ENCODE peak calls at places on chromosome 22, in six cellular contexts. Q is sigmoid colon, B is breast epithelium, Z is HCT116, X is prostate gland, Y is esophagus muscularis mucosa. D is an unnamed sample. For H3K4me1, the result is how much of the 10 kb centered on the place peaks cover.

GRCh38 chr22:30314918-30315317 is 11.8 kb downstream of the TBC1D10A start:
- DNase-seq in B (no peak), Q (no peak), X (no peak), Y (no peak), Z (no peak), D (no peak)

GRCh38 chr22:43302462-43303109 is 40.6 kb downstream of the SCUBE1 start:
- DNase-seq in B (no peak), Y (no peak), Z (no peak), Q (no peak), X (no peak), D (no peak)

GRCh38 chr22:43343262-43343988 is at the start of gene SCUBE1:
- DNase-seq in Y (no peak), B (peak), Z (no peak), Q (no peak), X (peak), D (no peak)

GRCh38 chr22:23147632-23148387 is 2.5 kb downstream of the RAB36 start:
- DNase-seq in Q (no peak), Y (no peak), X (peak), B (peak), Z (no peak), D (no peak)

GRCh38 chr22:47144791-47145425 is 382.5 kb downstream of the TBC1D22A start:
- DNase-seq in X (peak), B (no peak), Z (no peak), Q (no peak), Y (no peak), D (no peak)

GRCh38 chr22:43226368-43226979 is 39.5 kb upstream of the TTLL12 start:
- DNase-seq in B (no peak), Q (no peak), Z (no peak), Y (no peak), X (no peak), D (no peak)

GRCh38 chr22:46366327-46366731 is 30.8 kb downstream of the TRMU start:
- DNase-seq in B (no peak), Z (no peak), Q (no peak), Y (no peak), X (no peak), D (no peak)

GRCh38 chr22:46055176-46055850 is 78.4 kb upstream of the WNT7B start:
- DNase-seq in Q (peak), X (no peak), Y (no peak), Z (no peak), B (peak), D (no peak)

GRCh38 chr22:44704159-44705021 is 2.4 kb downstream of the PRR5 start:
- DNase-seq in X (no peak), Y (no peak), Z (no peak), B (no peak), Q (no peak), D (no peak)

GRCh38 chr22:30694638-30695350 is at the start of gene OSBP2:
- DNase-seq in Z (no peak), Y (no peak), X (peak), Q (peak), B (no peak), D (no peak)

GRCh38 chr22:20111045-20111688 is 4.7 kb upstream of the RANBP1 start:
- DNase-seq in B (no peak), Y (no peak), Z (peak), X (no peak), Q (no peak), D (no peak)

GRCh38 chr22:23248583-23248982 is 68.3 kb downstream of the BCR start:
- DNase-seq in X (peak), Q (no peak), B (no peak), Z (no peak), Y (no peak), D (no peak)

GRCh38 chr22:19879651-19879995 is 24.9 kb upstream of the GNB1L start:
- DNase-seq in Q (no peak), B (no peak), X (no peak), Z (no peak), Y (no peak), D (no peak)

GRCh38 chr22:30250713-30251267 is 4.2 kb upstream of the LIF start:
- DNase-seq in Y (no peak), Q (no peak), X (no peak), B (peak), Z (no peak), D (no peak)

GRCh38 chr22:48577014-48577690 is 1250.5 kb downstream of the BRD1 start:
- DNase-seq in B (no peak), Z (no peak), X (no peak), Q (no peak), Y (no peak), D (no peak)

GRCh38 chr22:43831561-43832392 is 19.7 kb upstream of the EFCAB6 start:
- DNase-seq in X (no peak), Q (peak), Y (no peak), Z (no peak), B (no peak), D (no peak)

GRCh38 chr22:19855504-19856409 is 1.1 kb upstream of the GNB1L start:
- DNase-seq in B (peak), Z (peak), Y (peak), X (no peak), Q (peak), D (peak)

GRCh38 chr22:27857441-27857840 is 55.9 kb upstream of the MN1 start:
- DNase-seq in B (no peak), X (no peak), Z (no peak), Y (no peak), Q (no peak), D (no peak)

GRCh38 chr22:50031189-50032091 is 18.9 kb upstream of the IL17REL start:
- DNase-seq in Q (peak), X (no peak), B (no peak), Z (no peak), Y (no peak), D (no peak)

GRCh38 chr22:46984751-46985506 is 222.5 kb downstream of the TBC1D22A start:
- DNase-seq in B (peak), X (no peak), Y (no peak), Z (peak), Q (no peak), D (no peak)

GRCh38 chr22:48897638-48897954 is 930.1 kb downstream of the BRD1 start:
- DNase-seq in Q (peak), X (no peak), Z (no peak), B (no peak), Y (peak), D (peak)

GRCh38 chr22:45580703-45581381 is 78.2 kb downstream of the FBLN1 start:
- DNase-seq in X (no peak), Z (no peak), Y (no peak), Q (no peak), B (no peak), D (no peak)

GRCh38 chr22:25930710-25931353 is 188.8 kb downstream of the MYO18B start:
- DNase-seq in Z (no peak), X (no peak), Y (no peak), Q (no peak), B (no peak), D (no peak)

GRCh38 chr22:45496451-45496941 is 6.2 kb upstream of the FBLN1 start:
- DNase-seq in B (no peak), Z (no peak), Y (no peak), Q (peak), X (no peak), D (no peak)

GRCh38 chr22:41682033-41682807 is 6.4 kb downstream of the SNU13 start:
- DNase-seq in Q (peak), X (peak), Y (peak), B (peak), Z (peak), D (peak)

GRCh38 chr22:46070722-46071450 is 79.4 kb upstream of the PPARA start:
- DNase-seq in Y (no peak), Z (no peak), B (no peak), Q (peak), X (no peak), D (no peak)

GRCh38 chr22:27242917-27243589 is 558.5 kb downstream of the MN1 start:
- DNase-seq in Z (no peak), B (no peak), Y (no peak), Q (no peak), X (no peak), D (no peak)

GRCh38 chr22:44586337-44586990 is 88.4 kb upstream of the RTL6 start:
- DNase-seq in Y (no peak), Z (no peak), X (no peak), B (no peak), Q (peak), D (no peak)

GRCh38 chr22:27317156-27317555 is 484.4 kb downstream of the MN1 start:
- DNase-seq in Z (no peak), X (no peak), Q (no peak), B (no peak), Y (no peak), D (no peak)

GRCh38 chr22:43090130-43090789 is 1.1 kb upstream of the TTLL1 start:
- DNase-seq in Y (no peak), Z (peak), Q (peak), X (peak), B (peak), D (no peak)

GRCh38 chr22:30183271-30183670 is 63.3 kb downstream of the LIF start:
- DNase-seq in Z (no peak), Q (no peak), B (no peak), Y (peak), X (no peak), D (no peak)

GRCh38 chr22:50267591-50268390 is 2.4 kb downstream of the MAPK11 start:
- DNase-seq in Z (no peak), Q (peak), X (peak), B (peak), Y (no peak), D (no peak)

GRCh38 chr22:41480397-41480735 is 11.4 kb downstream of the ACO2 start:
- DNase-seq in X (no peak), Y (no peak), Q (no peak), Z (no peak), B (no peak), D (no peak)

GRCh38 chr22:30813936-30814335 is 119.3 kb downstream of the OSBP2 start:
- DNase-seq in Y (no peak), X (no peak), B (no peak), Z (no peak), Q (no peak), D (no peak)

GRCh38 chr22:47375621-47376321 is 613.3 kb downstream of the TBC1D22A start:
- DNase-seq in Z (no peak), Y (no peak), Q (peak), X (no peak), B (no peak), D (no peak)

GRCh38 chr22:44383652-44384562 is 71.2 kb upstream of the SHISAL1 start:
- DNase-seq in B (no peak), Z (no peak), Y (no peak), X (no peak), Q (peak), D (no peak)

GRCh38 chr22:47188337-47189055 is 426.0 kb downstream of the TBC1D22A start:
- DNase-seq in Z (no peak), Y (no peak), Q (peak), B (no peak), X (no peak), D (no peak)

GRCh38 chr22:19759994-19760651 is 455 bp upstream of the TBX1 start:
- DNase-seq in Y (no peak), X (no peak), B (no peak), Z (no peak), Q (no peak), D (no peak)

GRCh38 chr22:19982991-19983578 is 33.5 kb downstream of the ARVCF start:
- DNase-seq in X (no peak), Q (no peak), B (no peak), Y (no peak), Z (no peak), D (no peak)

GRCh38 chr22:34414467-34415440 is 494.5 kb upstream of the LARGE1 start:
- DNase-seq in X (peak), B (peak), Y (peak), Z (peak), Q (no peak), D (no peak)

DNA sequence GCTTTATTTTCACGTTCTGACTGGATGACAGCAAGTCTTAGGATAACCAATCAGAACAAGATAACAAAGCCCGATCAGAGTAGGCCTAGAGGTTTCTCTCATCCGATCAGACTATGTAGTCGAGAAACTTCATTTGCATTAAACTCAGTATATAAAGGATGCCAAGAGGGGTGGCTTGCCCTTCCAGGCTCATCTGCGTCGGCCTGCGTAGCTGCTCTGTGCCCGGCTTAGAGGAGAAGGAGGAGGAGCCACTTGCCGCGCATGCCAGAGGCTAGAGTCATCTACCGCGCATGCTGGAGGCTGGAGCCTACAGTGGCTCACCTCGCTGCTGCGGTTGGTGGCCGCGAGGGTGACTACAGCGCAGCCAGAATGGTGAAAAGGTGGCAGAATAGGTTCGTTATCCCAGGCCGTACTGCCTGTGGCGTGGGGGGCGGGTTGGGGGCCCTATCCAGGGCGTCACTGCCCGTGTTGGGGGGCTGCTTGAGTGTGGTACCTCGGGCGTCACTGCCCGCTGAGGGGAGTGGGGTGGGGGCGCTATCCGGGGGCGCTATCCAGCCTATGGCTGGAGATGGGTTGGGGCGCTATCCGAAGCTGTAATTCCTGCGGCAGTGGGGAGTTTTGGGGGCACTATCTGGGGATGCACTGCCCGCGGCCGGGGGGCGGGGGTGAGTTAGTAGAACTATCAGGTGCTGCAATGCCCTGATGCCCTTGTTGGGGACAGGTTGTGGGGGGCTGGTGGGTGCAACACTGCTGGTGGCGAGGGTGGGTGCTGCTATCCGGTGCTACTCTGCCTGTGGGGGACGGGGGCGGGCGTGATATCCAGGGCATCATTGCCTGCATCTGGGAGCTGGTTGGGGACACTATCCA is at the start of gene RFPL2:
- DNase-seq in Q (no peak), X (no peak), Y (peak), B (no peak), Z (peak), D (no peak)
- TF ChIP-seq POLR2A in Q (no peak), X (no peak), Y (no peak), B (no peak), Z (peak), D (no peak)

DNA sequence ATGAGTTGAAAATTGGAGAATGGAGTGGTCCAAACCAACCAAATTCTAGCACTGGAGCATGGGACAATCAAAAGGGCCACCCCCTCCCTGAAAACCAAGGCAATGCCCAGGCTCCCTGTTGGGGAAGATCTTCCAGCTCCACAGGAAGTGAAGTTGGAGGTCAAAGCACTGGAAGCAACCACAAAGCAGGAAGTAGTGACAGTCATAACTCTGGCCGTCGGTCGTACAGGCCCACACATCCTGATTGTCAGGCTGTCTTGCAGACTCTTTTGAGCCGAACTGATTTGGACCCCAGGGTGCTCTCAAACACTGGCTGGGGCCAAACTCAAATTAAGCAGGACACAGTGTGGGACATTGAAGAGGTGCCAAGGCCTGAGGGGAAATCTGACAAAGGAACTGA is 80.5 kb upstream of the ADSL start:
- DNase-seq in Z (no peak), X (no peak), Q (no peak), Y (no peak), B (no peak), D (no peak)
- TF ChIP-seq POLR2AphosphoS5 in Z (no peak), X (no peak), Q (no peak), Y (no peak), B (no peak), D (no peak)

GRCh38 chr22:24567668-24568067 is 11.9 kb downstream of the SNRPD3 start:
- DNase-seq in Z (no peak), Q (no peak), B (no peak), Y (no peak), X (no peak), D (no peak)
- H3K4me1 ChIP-seq in Z (under half), Q (under half), B (under half), Y (half or more), X (under half), D (under half)

DNA sequence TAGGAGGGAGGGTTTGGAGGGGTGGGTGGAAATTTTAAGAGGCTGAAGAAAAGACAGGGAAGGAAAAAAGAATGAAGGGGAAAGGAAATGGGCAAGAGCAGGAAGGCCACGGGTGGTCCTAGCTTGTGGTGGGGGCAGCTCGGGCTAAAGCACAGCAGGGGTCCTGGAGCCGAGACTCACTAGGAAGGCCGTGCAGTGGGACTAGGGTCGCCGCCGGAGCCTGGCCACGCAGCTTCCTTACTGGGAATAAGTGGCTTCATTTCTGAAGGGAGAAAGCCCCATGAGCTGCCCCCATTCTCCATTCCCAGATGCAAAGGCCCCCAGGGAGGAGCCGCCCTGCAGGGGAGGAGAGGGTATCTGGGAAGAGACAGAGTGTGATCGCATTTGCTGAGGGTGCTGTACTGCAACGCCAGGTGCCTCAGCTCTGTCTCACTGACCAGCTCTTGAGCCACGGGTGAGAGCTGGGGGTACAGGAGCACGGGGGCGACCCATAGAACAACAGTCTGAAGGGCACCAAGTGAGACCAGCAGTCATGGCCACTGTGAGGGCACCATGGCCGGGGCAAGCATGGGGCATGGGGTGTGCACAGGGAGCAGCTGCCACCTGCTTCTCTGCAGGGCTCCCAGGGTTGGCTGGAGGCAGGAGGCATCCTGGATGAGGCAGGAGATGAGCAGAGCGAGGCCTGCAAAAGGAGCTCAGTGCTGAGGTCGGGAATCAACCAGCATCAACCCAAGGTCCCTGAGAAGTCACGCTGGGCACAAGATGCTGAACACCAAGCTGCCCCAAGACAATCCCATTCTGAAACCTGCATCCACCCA is 11.6 kb downstream of the TOP3B start:
- DNase-seq in Q (no peak), X (no peak), B (no peak), Z (no peak), Y (no peak), D (no peak)
- TF ChIP-seq POLR2A in Q (no peak), X (no peak), B (no peak), Z (no peak), Y (no peak), D (no peak)

DNA sequence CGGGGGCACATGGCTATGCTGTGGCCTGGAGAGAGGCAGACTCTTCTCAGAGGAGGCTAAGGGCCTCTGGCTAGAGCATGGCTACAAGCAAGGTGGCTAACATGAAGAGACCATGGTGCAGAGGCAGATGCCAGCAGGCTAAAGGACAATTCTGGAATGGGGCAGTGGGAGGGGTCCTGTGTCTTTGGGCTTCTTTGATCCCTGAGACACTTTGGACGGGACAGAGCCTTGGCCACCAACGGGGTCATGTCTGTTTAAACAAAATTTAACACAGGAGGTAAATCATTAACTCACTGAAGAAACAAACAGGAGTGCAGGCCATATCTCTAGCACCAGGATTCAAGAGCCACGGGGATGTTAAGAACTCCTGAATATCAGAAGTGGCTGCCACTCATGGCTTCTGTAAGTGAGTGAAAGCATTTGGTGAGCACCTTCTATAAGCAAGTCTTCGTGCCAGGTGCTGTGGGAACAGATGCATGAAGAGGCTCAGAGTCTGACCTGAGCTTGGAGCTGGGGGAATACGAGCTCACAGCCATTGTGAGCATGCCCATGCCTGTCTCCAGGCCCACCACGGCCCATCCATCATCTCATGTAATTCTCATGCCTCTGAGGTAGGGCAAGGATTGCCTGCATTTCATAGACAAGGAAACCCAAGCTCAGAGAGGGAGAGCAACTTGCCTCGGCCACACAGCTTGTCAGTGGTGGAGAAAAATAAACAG is 18.3 kb upstream of the ZNRF3 start:
- DNase-seq in B (no peak), Z (no peak), Y (no peak), Q (no peak), X (no peak), D (no peak)
- TF ChIP-seq POLR2AphosphoS5 in B (no peak), Z (no peak), Y (no peak), Q (no peak), X (no peak), D (no peak)

GRCh38 chr22:35959121-35959800 is 69.4 kb downstream of the RBFOX2 start:
- DNase-seq in Z (no peak), B (no peak), X (no peak), Q (no peak), Y (no peak), D (no peak)

GRCh38 chr22:35955546-35955945 is 73.1 kb downstream of the RBFOX2 start:
- DNase-seq in B (no peak), Y (no peak), X (no peak), Z (no peak), Q (no peak), D (no peak)

GRCh38 chr22:35958334-35958733 is 70.3 kb downstream of the RBFOX2 start:
- DNase-seq in Y (no peak), Z (no peak), B (no peak), Q (no peak), X (no peak), D (no peak)

GRCh38 chr22:35957589-35957988 is 71.0 kb downstream of the RBFOX2 start:
- DNase-seq in Q (no peak), Z (no peak), X (no peak), Y (no peak), B (no peak), D (no peak)

DNA sequence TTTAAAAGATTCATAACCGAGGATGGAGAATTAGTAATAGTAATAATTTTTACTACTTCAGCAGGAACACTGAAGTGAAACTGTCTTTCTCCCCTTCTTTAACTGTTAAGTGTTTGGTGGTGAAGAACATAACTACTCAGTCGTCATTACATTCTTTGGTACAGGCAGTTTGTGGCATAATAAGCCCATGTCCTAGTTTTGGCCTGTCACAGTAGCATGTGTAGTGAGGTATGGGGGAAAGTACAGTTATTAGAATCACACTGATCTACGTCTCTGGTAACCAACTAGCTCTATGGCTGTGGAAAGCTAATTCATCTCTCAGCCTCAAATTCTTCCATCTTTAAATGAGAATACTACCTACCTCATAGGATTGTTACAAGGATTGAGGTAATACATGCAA is 71.8 kb downstream of the RBFOX2 start:
- DNase-seq in B (no peak), X (no peak), Z (no peak), Y (no peak), Q (no peak), D (no peak)
- H3K4me1 ChIP-seq in B (under half), X (under half), Z (under half), Y (half or more), Q (under half), D (under half)

D was measured in vagina.